ENCODE peak calls at places on chromosomes 7 and 10, in eight cellular contexts. One of them, this sample, is unnamed.

GRCh38 chr10:101134299-101135127 is 3.4 kb downstream of the TLX1 start:
- DNase-seq in stomach: no peak
- DNase-seq in sigmoid colon: peak
- DNase-seq in spleen: no peak
- DNase-seq in uterus: no peak
- DNase-seq in HCT116: no peak
- DNase-seq in testis: no peak
- DNase-seq in body of pancreas: no peak
- DNase-seq in this sample: no peak

GRCh38 chr10:133087045-133087678 is 562 bp upstream of the ADGRA1 start:
- DNase-seq in spleen: no peak
- DNase-seq in HCT116: no peak
- DNase-seq in testis: no peak
- DNase-seq in sigmoid colon: no peak
- DNase-seq in body of pancreas: no peak
- DNase-seq in stomach: no peak
- DNase-seq in uterus: no peak
- DNase-seq in this sample: no peak

GRCh38 chr10:45044290-45044689 is 43.6 kb downstream of the ZNF22 start:
- DNase-seq in sigmoid colon: no peak
- DNase-seq in uterus: no peak
- DNase-seq in spleen: no peak
- DNase-seq in testis: no peak
- DNase-seq in body of pancreas: no peak
- DNase-seq in stomach: no peak
- DNase-seq in HCT116: no peak
- DNase-seq in this sample: no peak

GRCh38 chr10:27383595-27384542 is 120.2 kb upstream of the RAB18 start:
- DNase-seq in stomach: no peak
- DNase-seq in uterus: no peak
- DNase-seq in HCT116: no peak
- DNase-seq in spleen: no peak
- DNase-seq in body of pancreas: no peak
- DNase-seq in sigmoid colon: no peak
- DNase-seq in testis: no peak
- DNase-seq in this sample: no peak

GRCh38 chr7:130793855-130794618 is 60.0 kb upstream of the KLF14 start:
- DNase-seq in spleen: no peak
- DNase-seq in HCT116: peak
- DNase-seq in sigmoid colon: no peak
- DNase-seq in stomach: no peak
- DNase-seq in testis: peak
- DNase-seq in body of pancreas: no peak
- DNase-seq in uterus: no peak
- DNase-seq in this sample: no peak

GRCh38 chr7:35463751-35464150 is 209.9 kb upstream of the TBX20 start:
- DNase-seq in body of pancreas: no peak
- DNase-seq in spleen: no peak
- DNase-seq in testis: no peak
- DNase-seq in stomach: no peak
- DNase-seq in uterus: no peak
- DNase-seq in HCT116: no peak
- DNase-seq in sigmoid colon: no peak
- DNase-seq in this sample: no peak

GRCh38 chr7:35714862-35715261 is 19.9 kb upstream of the HERPUD2 start:
- DNase-seq in body of pancreas: no peak
- DNase-seq in sigmoid colon: no peak
- DNase-seq in uterus: no peak
- DNase-seq in testis: no peak
- DNase-seq in stomach: no peak
- DNase-seq in HCT116: no peak
- DNase-seq in spleen: no peak
- DNase-seq in this sample: no peak

GRCh38 chr10:124369066-124369465 is 49.7 kb downstream of the OAT start:
- DNase-seq in uterus: no peak
- DNase-seq in HCT116: no peak
- DNase-seq in spleen: no peak
- DNase-seq in testis: no peak
- DNase-seq in stomach: no peak
- DNase-seq in sigmoid colon: no peak
- DNase-seq in body of pancreas: no peak
- DNase-seq in this sample: no peak

GRCh38 chr10:29023678-29024077 is 265.2 kb upstream of the LYZL1 start:
- DNase-seq in stomach: no peak
- DNase-seq in testis: no peak
- DNase-seq in spleen: no peak
- DNase-seq in body of pancreas: no peak
- DNase-seq in uterus: no peak
- DNase-seq in sigmoid colon: no peak
- DNase-seq in HCT116: no peak
- DNase-seq in this sample: no peak

GRCh38 chr7:74272305-74273038 is 16.7 kb upstream of the CLIP2 start:
- DNase-seq in sigmoid colon: peak
- DNase-seq in uterus: peak
- DNase-seq in testis: peak
- DNase-seq in body of pancreas: peak
- DNase-seq in stomach: peak
- DNase-seq in spleen: peak
- DNase-seq in HCT116: no peak
- DNase-seq in this sample: peak

GRCh38 chr7:151079199-151079910 is 1.3 kb downstream of the FASTK start:
- DNase-seq in testis: no peak
- DNase-seq in HCT116: no peak
- DNase-seq in uterus: peak
- DNase-seq in sigmoid colon: no peak
- DNase-seq in stomach: no peak
- DNase-seq in spleen: peak
- DNase-seq in body of pancreas: no peak
- DNase-seq in this sample: no peak

GRCh38 chr7:113917840-113918239 is 969 bp downstream of the PPP1R3A start:
- DNase-seq in spleen: no peak
- DNase-seq in testis: no peak
- DNase-seq in stomach: no peak
- DNase-seq in body of pancreas: no peak
- DNase-seq in HCT116: no peak
- DNase-seq in uterus: no peak
- DNase-seq in sigmoid colon: no peak
- DNase-seq in this sample: no peak

GRCh38 chr7:113907617-113908016 is 11.2 kb downstream of the PPP1R3A start:
- DNase-seq in testis: no peak
- DNase-seq in spleen: no peak
- DNase-seq in uterus: no peak
- DNase-seq in body of pancreas: no peak
- DNase-seq in sigmoid colon: no peak
- DNase-seq in stomach: no peak
- DNase-seq in HCT116: no peak
- DNase-seq in this sample: no peak

GRCh38 chr7:113915991-113916390 is 2.8 kb downstream of the PPP1R3A start:
- DNase-seq in body of pancreas: no peak
- DNase-seq in uterus: no peak
- DNase-seq in stomach: no peak
- DNase-seq in sigmoid colon: no peak
- DNase-seq in HCT116: no peak
- DNase-seq in spleen: no peak
- DNase-seq in testis: no peak
- DNase-seq in this sample: no peak

DNA sequence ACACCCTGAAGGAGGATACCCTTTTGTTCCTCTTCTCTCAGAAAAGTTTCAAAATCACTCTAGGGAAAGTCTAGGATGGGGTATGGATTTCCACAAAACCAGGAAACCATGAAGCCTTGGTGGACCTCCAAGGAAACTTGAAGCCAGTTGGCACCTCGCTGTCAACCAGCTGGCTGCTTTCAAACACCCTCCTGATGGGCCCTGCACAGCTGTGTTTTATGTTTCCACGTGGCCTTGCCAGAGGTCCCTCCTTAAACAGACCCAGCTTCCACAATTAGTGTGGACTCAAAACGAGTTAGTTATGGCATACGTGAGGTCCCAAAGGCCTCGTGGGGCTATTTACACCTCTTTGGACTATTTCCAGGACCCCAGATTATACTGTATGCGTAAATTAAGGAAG is 5.9 kb downstream of the PPP1R3A start:
- DNase-seq in testis: no peak
- DNase-seq in stomach: no peak
- DNase-seq in spleen: no peak
- DNase-seq in sigmoid colon: no peak
- DNase-seq in body of pancreas: no peak
- DNase-seq in uterus: no peak
- DNase-seq in HCT116: no peak
- DNase-seq in this sample: no peak
- TF ChIP-seq POLR2A in testis: no peak
- TF ChIP-seq POLR2A in stomach: no peak
- TF ChIP-seq POLR2A in spleen: no peak
- TF ChIP-seq POLR2A in sigmoid colon: no peak
- TF ChIP-seq POLR2A in body of pancreas: no peak
- TF ChIP-seq POLR2A in uterus: no peak
- TF ChIP-seq POLR2A in HCT116: no peak
- TF ChIP-seq POLR2A in this sample: no peak

GRCh38 chr10:12414278-12414988 is 65.1 kb downstream of the CAMK1D start:
- DNase-seq in stomach: no peak
- DNase-seq in sigmoid colon: no peak
- DNase-seq in uterus: no peak
- DNase-seq in HCT116: no peak
- DNase-seq in body of pancreas: no peak
- DNase-seq in spleen: no peak
- DNase-seq in testis: no peak
- DNase-seq in this sample: no peak

GRCh38 chr10:12413369-12413711 is 64.0 kb downstream of the CAMK1D start:
- DNase-seq in spleen: no peak
- DNase-seq in sigmoid colon: no peak
- DNase-seq in testis: no peak
- DNase-seq in HCT116: no peak
- DNase-seq in uterus: no peak
- DNase-seq in body of pancreas: no peak
- DNase-seq in stomach: no peak
- DNase-seq in this sample: no peak

GRCh38 chr10:12409171-12409570 is 59.8 kb downstream of the CAMK1D start:
- DNase-seq in testis: no peak
- DNase-seq in uterus: no peak
- DNase-seq in body of pancreas: no peak
- DNase-seq in spleen: peak
- DNase-seq in sigmoid colon: no peak
- DNase-seq in stomach: no peak
- DNase-seq in HCT116: no peak
- DNase-seq in this sample: no peak

GRCh38 chr10:12409613-12410012 is 60.3 kb downstream of the CAMK1D start:
- DNase-seq in HCT116: no peak
- DNase-seq in uterus: no peak
- DNase-seq in spleen: no peak
- DNase-seq in sigmoid colon: no peak
- DNase-seq in stomach: no peak
- DNase-seq in body of pancreas: no peak
- DNase-seq in testis: no peak
- DNase-seq in this sample: no peak

GRCh38 chr10:12412671-12413368 is 63.5 kb downstream of the CAMK1D start:
- DNase-seq in stomach: no peak
- DNase-seq in body of pancreas: no peak
- DNase-seq in HCT116: no peak
- DNase-seq in sigmoid colon: no peak
- DNase-seq in uterus: no peak
- DNase-seq in testis: no peak
- DNase-seq in spleen: peak
- DNase-seq in this sample: no peak
- TF ChIP-seq POLR2A in stomach: no peak
- TF ChIP-seq POLR2A in body of pancreas: no peak
- TF ChIP-seq POLR2A in HCT116: no peak
- TF ChIP-seq POLR2A in sigmoid colon: no peak
- TF ChIP-seq POLR2A in uterus: no peak
- TF ChIP-seq POLR2A in testis: no peak
- TF ChIP-seq POLR2A in spleen: no peak
- TF ChIP-seq POLR2A in this sample: no peak

GRCh38 chr10:31010062-31010461 is 21.6 kb downstream of the ZNF438 start:
- DNase-seq in uterus: no peak
- DNase-seq in sigmoid colon: no peak
- DNase-seq in spleen: no peak
- DNase-seq in testis: no peak
- DNase-seq in HCT116: no peak
- DNase-seq in stomach: no peak
- DNase-seq in body of pancreas: no peak
- DNase-seq in this sample: no peak

GRCh38 chr10:31000071-31000787 is 31.4 kb downstream of the ZNF438 start:
- DNase-seq in sigmoid colon: no peak
- DNase-seq in testis: no peak
- DNase-seq in HCT116: no peak
- DNase-seq in body of pancreas: no peak
- DNase-seq in stomach: no peak
- DNase-seq in spleen: no peak
- DNase-seq in uterus: no peak
- DNase-seq in this sample: no peak

GRCh38 chr10:31001740-31002139 is 29.9 kb downstream of the ZNF438 start:
- DNase-seq in uterus: no peak
- DNase-seq in body of pancreas: no peak
- DNase-seq in stomach: no peak
- DNase-seq in HCT116: no peak
- DNase-seq in sigmoid colon: no peak
- DNase-seq in testis: no peak
- DNase-seq in spleen: no peak
- DNase-seq in this sample: no peak

GRCh38 chr10:31000867-31001266 is 30.8 kb downstream of the ZNF438 start:
- DNase-seq in testis: no peak
- DNase-seq in HCT116: no peak
- DNase-seq in spleen: no peak
- DNase-seq in stomach: no peak
- DNase-seq in sigmoid colon: no peak
- DNase-seq in uterus: no peak
- DNase-seq in body of pancreas: no peak
- DNase-seq in this sample: no peak

DNA sequence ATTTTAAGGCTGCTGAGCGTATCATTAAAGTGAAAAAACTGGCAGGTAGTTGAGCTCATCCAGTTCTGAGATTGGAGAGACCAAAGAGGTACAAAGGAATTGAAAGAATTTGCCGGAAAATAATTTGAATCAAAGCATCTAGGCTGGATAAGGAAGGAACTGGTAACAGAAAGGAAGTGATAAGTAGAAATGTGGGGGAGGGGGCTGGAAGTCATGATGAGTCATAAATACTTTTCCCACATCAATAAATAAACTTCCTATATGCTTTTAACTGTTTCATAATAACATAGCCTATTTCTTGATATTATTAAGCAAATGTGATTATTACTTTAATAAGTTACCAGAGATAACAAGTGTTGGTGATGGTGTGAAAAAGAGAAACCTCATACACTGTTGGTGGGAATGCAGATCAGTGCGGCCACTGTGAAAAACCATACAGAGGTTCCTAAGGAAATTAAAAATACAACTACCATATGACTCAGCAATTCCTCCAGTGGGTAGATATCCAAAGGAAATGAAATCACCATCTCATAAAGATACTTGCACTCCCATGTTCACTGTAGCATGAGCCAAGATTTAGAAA is 27.0 kb downstream of the ZNF438 start:
- DNase-seq in spleen: no peak
- DNase-seq in body of pancreas: no peak
- DNase-seq in testis: no peak
- DNase-seq in sigmoid colon: no peak
- DNase-seq in uterus: no peak
- DNase-seq in HCT116: no peak
- DNase-seq in stomach: no peak
- DNase-seq in this sample: no peak
- TF ChIP-seq POLR2A in spleen: no peak
- TF ChIP-seq POLR2A in body of pancreas: no peak
- TF ChIP-seq POLR2A in testis: no peak
- TF ChIP-seq POLR2A in sigmoid colon: no peak
- TF ChIP-seq POLR2A in uterus: no peak
- TF ChIP-seq POLR2A in HCT116: no peak
- TF ChIP-seq POLR2A in stomach: no peak
- TF ChIP-seq POLR2A in this sample: no peak

GRCh38 chr10:73910764-73911552 is at the start of gene PLAU:
- DNase-seq in sigmoid colon: peak
- DNase-seq in HCT116: no peak
- DNase-seq in testis: peak
- DNase-seq in spleen: peak
- DNase-seq in body of pancreas: peak
- DNase-seq in stomach: peak
- DNase-seq in uterus: no peak
- DNase-seq in this sample: peak
- TF ChIP-seq POLR2A in sigmoid colon: no peak
- TF ChIP-seq POLR2A in HCT116: peak
- TF ChIP-seq POLR2A in testis: no peak
- TF ChIP-seq POLR2A in spleen: no peak
- TF ChIP-seq POLR2A in body of pancreas: peak
- TF ChIP-seq POLR2A in stomach: no peak
- TF ChIP-seq POLR2A in uterus: no peak
- TF ChIP-seq POLR2A in this sample: peak